ENCODE peak calls at places on chromosomes 4 and X, in nine cellular contexts. S, W, V, E, I, L, K, D and F are unnamed samples.

GRCh38 chr4:128338634-128339355 is 51.2 kb upstream of the PGRMC2 start:
- DNase-seq in S (no peak), W (no peak), V (peak; percentile 73), E (no peak), I (peak; percentile 23), L (peak; percentile 52), K (no peak), D (peak; percentile 76), F (peak; percentile 72)

GRCh38 chr4:183636923-183637322 is 22.1 kb downstream of the RWDD4 start:
- DNase-seq in S (no peak), W (no peak), V (no peak), E (no peak), I (no peak), L (peak; percentile 47), K (no peak), D (no peak), F (peak; percentile 60)

GRCh38 chrX:19846995-19847790 is 40.2 kb downstream of the SH3KBP1 start:
- DNase-seq in S (no peak), W (peak; percentile 23), V (peak; percentile 65), E (no peak), I (peak; percentile 16), L (peak; percentile 61), K (peak; percentile 65), D (peak; percentile 68), F (peak; percentile 57)

GRCh38 chr4:15427126-15427525 is 707 bp upstream of the C1QTNF7 start:
- DNase-seq in S (no peak), W (no peak), V (no peak), E (no peak), I (no peak), L (peak; percentile 48), K (no peak), D (no peak), F (peak; percentile 56)

GRCh38 chr4:86556791-86557415 is 37.2 kb upstream of the PTPN13 start:
- DNase-seq in S (no peak), W (no peak), V (peak; percentile 49), E (no peak), I (no peak), L (peak; percentile 39), K (no peak), D (no peak), F (peak; percentile 39)

GRCh38 chrX:53280703-53281320 is 572 bp downstream of the IQSEC2 start:
- DNase-seq in S (peak; percentile 83), W (peak; percentile 71), V (peak; percentile 55), E (no peak), I (no peak), L (peak; percentile 54), K (peak; percentile 65), D (peak; percentile 66), F (peak; percentile 64)

GRCh38 chr4:23728393-23728792 is 161.5 kb downstream of the PPARGC1A start:
- DNase-seq in S (no peak), W (no peak), V (peak; percentile 1), E (no peak), I (no peak), L (peak; percentile 41), K (no peak), D (peak; percentile 98), F (peak; percentile 83)

GRCh38 chr4:13219971-13220370 is 264.2 kb downstream of the RAB28 start:
- DNase-seq in S (no peak), W (no peak), V (no peak), E (no peak), I (no peak), L (no peak), K (no peak), D (no peak), F (no peak)

GRCh38 chr4:31045724-31046318 is 325.7 kb downstream of the PCDH7 start:
- DNase-seq in S (no peak), W (no peak), V (peak; percentile 14), E (no peak), I (no peak), L (peak; percentile 69), K (peak; percentile 53), D (peak; percentile 32), F (peak; percentile 57)

GRCh38 chr4:122922877-122923511 is 597 bp upstream of the NUDT6 start:
- DNase-seq in S (peak; percentile 89), W (peak; percentile 82), V (peak; percentile 81), E (peak; percentile 64), I (peak; percentile 81), L (peak; percentile 87), K (peak; percentile 94), D (peak; percentile 71), F (peak; percentile 74)

GRCh38 chr4:150960079-150960478 is 55.0 kb downstream of the LRBA start:
- DNase-seq in S (no peak), W (no peak), V (peak; percentile 33), E (no peak), I (peak; percentile 42), L (peak; percentile 68), K (no peak), D (no peak), F (peak; percentile 62)

GRCh38 chr4:83639849-83640493 is 104.1 kb downstream of the GPAT3 start:
- DNase-seq in S (no peak), W (no peak), V (peak; percentile 64), E (peak; percentile 15), I (peak; percentile 67), L (peak; percentile 81), K (peak; percentile 82), D (peak; percentile 55), F (peak; percentile 77)

GRCh38 chr4:20829958-20830357 is 129.7 kb downstream of the PACRGL start:
- DNase-seq in S (no peak), W (no peak), V (no peak), E (no peak), I (no peak), L (peak; percentile 75), K (no peak), D (peak; percentile 8), F (peak; percentile 81)

GRCh38 chrX:153454901-153455550 is 9.2 kb upstream of the TREX2 start:
- DNase-seq in S (peak; percentile 12), W (no peak), V (peak; percentile 82), E (no peak), I (no peak), L (no peak), K (no peak), D (no peak), F (peak; percentile 69)

GRCh38 chr4:108783666-108784463 is 21.0 kb upstream of the ETNPPL start:
- DNase-seq in S (no peak), W (no peak), V (no peak), E (no peak), I (no peak), L (peak; percentile 9), K (no peak), D (no peak), F (peak; percentile 10)

GRCh38 chr4:6471303-6472007 is 959 bp downstream of the PPP2R2C start:
- DNase-seq in S (no peak), W (no peak), V (no peak), E (no peak), I (no peak), L (no peak), K (no peak), D (no peak), F (no peak)

GRCh38 chr4:186499467-186499866 is 55.9 kb downstream of the MTNR1A start:
- DNase-seq in S (no peak), W (no peak), V (no peak), E (no peak), I (no peak), L (no peak), K (no peak), D (no peak), F (no peak)

GRCh38 chr4:82437285-82438005 is 7.1 kb downstream of the ENOPH1 start:
- DNase-seq in S (no peak), W (no peak), V (peak; percentile 94), E (no peak), I (no peak), L (peak; percentile 97), K (no peak), D (no peak), F (peak; percentile 98)

GRCh38 chr4:74441744-74442143 is 3.2 kb upstream of the AREG start:
- DNase-seq in S (no peak), W (no peak), V (no peak), E (no peak), I (no peak), L (peak; percentile 70), K (no peak), D (no peak), F (peak; percentile 76)

GRCh38 chrX:153779891-153780677 is 757 bp upstream of the SRPK3 start:
- DNase-seq in S (no peak), W (no peak), V (no peak), E (no peak), I (no peak), L (no peak), K (no peak), D (no peak), F (no peak)

GRCh38 chr4:183888564-183888963 is 16.5 kb upstream of the STOX2 start:
- DNase-seq in S (no peak), W (no peak), V (no peak), E (no peak), I (no peak), L (no peak), K (no peak), D (no peak), F (no peak)

GRCh38 chr4:123893746-123894095 is 497.1 kb downstream of the SPRY1 start:
- DNase-seq in S (no peak), W (no peak), V (no peak), E (no peak), I (no peak), L (no peak), K (no peak), D (no peak), F (no peak)

GRCh38 chrX:86714441-86714840 is 566.2 kb downstream of the DACH2 start:
- DNase-seq in S (no peak), W (no peak), V (no peak), E (no peak), I (no peak), L (no peak), K (no peak), D (no peak), F (no peak)